ENCODE peak calls at places on chromosomes 13 and 19, in six cellular contexts. O, T, B, V, N and D are unnamed samples.

GRCh38 chr13:21310220-21310619 is 133.8 kb downstream of the MRPL57 start:
- DNase-seq in O (no peak), T (peak), B (peak), V (no peak), N (no peak), D (peak)

GRCh38 chr13:72244788-72245187 is 377.8 kb upstream of the DACH1 start:
- DNase-seq in O (no peak), T (no peak), B (no peak), V (no peak), N (no peak), D (no peak)

GRCh38 chr13:28754698-28755545 is 36.2 kb upstream of the SLC46A3 start:
- DNase-seq in O (no peak), T (no peak), B (no peak), V (no peak), N (peak), D (peak)

GRCh38 chr19:42357290-42357689 is 31.9 kb downstream of the MEGF8 start:
- DNase-seq in O (no peak), T (no peak), B (no peak), V (no peak), N (no peak), D (no peak)

GRCh38 chr19:38734426-38735256 is 9.6 kb downstream of the CAPN12 start:
- DNase-seq in O (peak), T (peak), B (no peak), V (peak), N (peak), D (no peak)

GRCh38 chr19:40740747-40741146 is 9.5 kb downstream of the ACTMAP start:
- DNase-seq in O (no peak), T (no peak), B (peak), V (no peak), N (no peak), D (peak)

GRCh38 chr19:29702161-29702957 is 12.7 kb downstream of the C19orf12 start:
- DNase-seq in O (no peak), T (no peak), B (no peak), V (no peak), N (no peak), D (no peak)

GRCh38 chr19:43672061-43672679 is 2.2 kb upstream of the PLAUR start:
- DNase-seq in O (no peak), T (no peak), B (no peak), V (no peak), N (peak), D (no peak)

GRCh38 chr13:23320926-23321533 is 112.5 kb downstream of the SACS start:
- DNase-seq in O (no peak), T (no peak), B (no peak), V (no peak), N (no peak), D (no peak)

GRCh38 chr19:29878973-29879654 is 62.9 kb upstream of the URI1 start:
- DNase-seq in O (no peak), T (peak), B (peak), V (no peak), N (peak), D (no peak)

GRCh38 chr13:75798353-75799245 is 162.5 kb downstream of the LMO7 start:
- DNase-seq in O (no peak), T (peak), B (peak), V (no peak), N (peak), D (peak)

GRCh38 chr19:38834104-38834490 is 2.5 kb upstream of the ECH1 start:
- DNase-seq in O (no peak), T (no peak), B (no peak), V (no peak), N (no peak), D (peak)

GRCh38 chr19:48629297-48629598 is 7.9 kb downstream of the DBP start:
- DNase-seq in O (no peak), T (no peak), B (no peak), V (no peak), N (no peak), D (no peak)

GRCh38 chr19:3679138-3679537 is 21.1 kb downstream of the PIP5K1C start:
- DNase-seq in O (no peak), T (no peak), B (no peak), V (no peak), N (no peak), D (no peak)

GRCh38 chr13:76799696-76800095 is 86.5 kb downstream of the KCTD12 start:
- DNase-seq in O (no peak), T (peak), B (no peak), V (no peak), N (peak), D (peak)

GRCh38 chr19:57395710-57396109 is 6.1 kb downstream of the ZNF548 start:
- DNase-seq in O (no peak), T (no peak), B (no peak), V (no peak), N (no peak), D (no peak)
- H3K4me3 ChIP-seq in O (no peak), T (no peak), B (no peak), V (no peak), N (no peak), D (no peak)

DNA sequence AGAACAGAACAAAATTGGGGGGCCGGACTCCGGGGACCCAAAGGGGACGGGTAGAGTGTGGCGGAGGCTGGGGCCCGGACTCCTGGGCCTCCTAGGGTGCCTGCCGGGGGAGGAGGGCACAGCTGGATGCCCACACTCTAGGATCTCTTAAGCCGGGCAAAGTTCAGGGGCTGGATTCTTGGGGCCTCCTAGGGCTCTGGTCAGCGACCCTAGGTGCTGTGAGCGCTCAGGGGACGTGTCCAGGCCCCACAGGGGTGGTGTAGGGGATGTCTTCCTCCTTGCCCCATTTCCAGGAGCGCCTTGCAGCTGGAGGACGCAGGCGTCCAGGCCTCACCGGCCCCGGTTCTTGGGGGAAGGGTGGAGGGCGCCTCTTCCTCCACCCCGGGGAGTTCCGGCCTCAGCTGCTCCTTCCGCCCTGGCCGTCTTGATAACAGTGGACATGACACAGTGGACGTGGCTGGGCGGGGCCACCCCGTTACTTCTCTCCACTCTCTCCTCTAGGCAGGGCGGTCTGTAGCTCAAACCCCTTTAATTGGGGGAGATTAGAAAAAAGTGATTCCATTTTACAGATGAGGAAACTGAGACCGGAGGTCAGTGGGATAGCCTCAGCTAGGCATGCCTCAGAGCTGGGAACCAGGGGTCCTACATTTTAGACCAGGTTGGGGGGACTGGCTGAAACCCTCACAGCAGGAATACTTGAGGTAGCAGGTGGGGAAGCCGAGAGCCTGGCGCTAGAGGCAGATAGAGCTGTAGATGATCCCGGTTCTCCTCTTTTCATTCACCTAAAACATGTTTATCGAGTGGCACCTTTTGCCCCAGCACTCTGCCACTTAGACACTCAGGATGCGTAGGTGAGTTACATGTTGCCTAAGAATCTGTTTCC is 705 bp downstream of the STXBP2 start:
- DNase-seq in O (peak), T (no peak), B (no peak), V (peak), N (peak), D (peak)
- H3K4me3 ChIP-seq in O (peak), T (peak), B (peak), V (peak), N (peak), D (peak)

GRCh38 chr13:59452189-59452588 is 711.5 kb downstream of the DIAPH3 start:
- DNase-seq in O (no peak), T (no peak), B (no peak), V (no peak), N (no peak), D (no peak)
- H3K4me3 ChIP-seq in O (no peak), T (no peak), B (no peak), V (no peak), N (no peak), D (no peak)

GRCh38 chr19:17966115-17966455 is 822 bp upstream of the KCNN1 start:
- DNase-seq in O (no peak), T (no peak), B (no peak), V (no peak), N (no peak), D (no peak)
- H3K4me3 ChIP-seq in O (no peak), T (no peak), B (no peak), V (no peak), N (no peak), D (no peak)

GRCh38 chr19:10819124-10820060 is 16.6 kb downstream of the TMED1 start:
- DNase-seq in O (peak), T (no peak), B (no peak), V (no peak), N (no peak), D (no peak)

GRCh38 chr19:10815969-10816635 is 19.9 kb downstream of the TMED1 start:
- DNase-seq in O (no peak), T (no peak), B (no peak), V (no peak), N (peak), D (peak)

GRCh38 chr19:10816691-10817090 is 19.3 kb downstream of the TMED1 start:
- DNase-seq in O (no peak), T (no peak), B (no peak), V (no peak), N (no peak), D (peak)

GRCh38 chr19:10818306-10819123 is 17.5 kb downstream of the TMED1 start:
- DNase-seq in O (no peak), T (no peak), B (no peak), V (no peak), N (no peak), D (no peak)

GRCh38 chr19:10817291-10818038 is 18.5 kb downstream of the TMED1 start:
- DNase-seq in O (peak), T (no peak), B (peak), V (no peak), N (peak), D (peak)
- H3K4me3 ChIP-seq in O (peak), T (no peak), B (peak), V (peak), N (peak), D (peak)

DNA sequence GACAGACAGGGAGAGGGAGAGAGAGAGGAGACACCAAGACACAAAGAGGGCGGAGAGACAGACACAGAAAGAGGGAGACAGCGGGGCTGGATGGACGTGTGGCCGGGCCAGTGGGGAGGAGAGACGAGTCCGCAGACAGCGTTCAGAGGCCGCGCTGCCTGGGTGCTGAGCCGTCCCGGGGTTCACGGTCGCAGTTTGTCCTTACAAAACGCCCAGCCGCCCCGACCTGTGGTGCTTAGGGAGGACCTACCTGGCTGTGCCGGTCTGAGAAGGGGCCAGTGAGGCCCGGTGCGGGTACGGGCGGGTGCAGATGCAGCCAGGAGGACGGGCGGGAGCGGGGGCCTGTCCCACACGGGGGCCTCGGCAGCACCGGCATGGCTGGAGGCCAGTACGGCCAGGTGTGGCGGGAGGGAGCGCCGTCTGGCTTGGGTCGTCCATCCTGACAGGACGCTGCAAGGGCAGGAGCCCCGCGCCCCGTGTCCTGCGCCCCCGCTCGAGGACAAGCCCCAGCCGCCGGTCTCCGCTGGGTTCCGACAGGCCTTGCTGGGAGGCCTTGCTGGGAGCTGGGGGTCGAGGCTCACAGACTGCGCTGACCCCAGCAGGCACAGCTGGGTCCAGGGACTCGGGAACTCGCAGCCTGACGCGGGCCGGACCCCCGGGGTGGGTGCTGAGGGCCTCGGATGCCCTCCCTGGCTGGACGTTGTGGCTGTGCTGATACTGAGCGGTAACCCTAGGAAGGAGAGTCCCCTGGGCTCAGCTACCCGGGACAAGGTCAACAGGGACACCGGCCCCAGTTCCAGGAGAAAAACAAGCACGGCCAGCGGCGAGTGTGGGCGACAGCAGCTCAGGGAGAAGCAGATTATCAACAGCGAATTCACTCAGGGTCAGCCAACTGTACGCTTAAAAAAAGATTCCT is 5.3 kb upstream of the PROZ start:
- DNase-seq in O (peak), T (no peak), B (no peak), V (peak), N (peak), D (peak)
- H3K4me3 ChIP-seq in O (peak), T (peak), B (peak), V (peak), N (peak), D (peak)

GRCh38 chr13:100550433-100550832 is 38.2 kb downstream of the GGACT start:
- DNase-seq in O (no peak), T (no peak), B (peak), V (no peak), N (peak), D (peak)
- H3K4me3 ChIP-seq in O (peak), T (no peak), B (peak), V (no peak), N (no peak), D (peak)

GRCh38 chr19:942133-942645 is 16.4 kb downstream of the ARID3A start:
- DNase-seq in O (no peak), T (no peak), B (no peak), V (no peak), N (no peak), D (no peak)
- H3K4me3 ChIP-seq in O (no peak), T (no peak), B (no peak), V (no peak), N (no peak), D (no peak)

GRCh38 chr19:13282486-13283065 is 132.4 kb downstream of the IER2 start:
- DNase-seq in O (no peak), T (no peak), B (no peak), V (no peak), N (no peak), D (no peak)
- H3K4me3 ChIP-seq in O (no peak), T (no peak), B (no peak), V (no peak), N (no peak), D (no peak)

DNA sequence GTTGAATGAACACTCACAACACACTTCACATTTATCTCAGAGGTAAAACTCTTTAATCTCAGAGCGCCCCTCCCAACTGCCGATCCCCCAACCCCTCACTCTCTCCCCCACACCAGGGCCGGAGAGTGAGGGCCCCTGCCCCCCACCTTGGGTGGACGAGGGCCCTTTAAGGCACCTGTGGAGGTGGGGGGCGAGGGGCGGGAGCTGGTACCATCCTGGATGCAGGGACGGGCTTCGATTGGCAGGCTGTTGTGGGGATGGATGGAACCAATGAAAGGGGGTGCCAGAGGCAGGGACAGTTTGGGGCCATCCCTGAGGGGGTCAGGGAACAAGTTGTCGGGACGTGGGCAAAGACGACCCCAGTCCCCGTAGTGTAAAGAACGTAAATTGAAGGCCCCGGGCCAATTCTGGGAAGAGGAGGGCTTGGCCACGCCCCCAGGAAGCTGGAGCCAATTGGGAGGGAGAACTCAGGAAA is 1.7 kb upstream of the PNKP start:
- DNase-seq in O (no peak), T (no peak), B (no peak), V (no peak), N (no peak), D (no peak)
- H3K4me3 ChIP-seq in O (peak), T (peak), B (peak), V (peak), N (peak), D (peak)